ENCODE peak calls at places on chromosomes 6 and 20, in six cellular contexts. One of them, this sample, is unnamed.

GRCh38 chr6:16244869-16245451 is 6.6 kb downstream of the GMPR start:
- DNase-seq in left lung: no peak
- DNase-seq in Calu3: no peak
- DNase-seq in activated B cell treated with CpG ODN at 0.5 μM for 24 hours: no peak
- DNase-seq in lower leg skin: no peak
- DNase-seq in prostate gland: no peak
- DNase-seq in this sample: no peak

GRCh38 chr6:166442131-166442530 is 59.4 kb upstream of the MPC1 start:
- DNase-seq in left lung: no peak
- DNase-seq in Calu3: no peak
- DNase-seq in activated B cell treated with CpG ODN at 0.5 μM for 24 hours: no peak
- DNase-seq in lower leg skin: peak; percentile 73
- DNase-seq in prostate gland: no peak
- DNase-seq in this sample: no peak

GRCh38 chr6:16296061-16296670 is 57.8 kb downstream of the GMPR start:
- DNase-seq in left lung: no peak
- DNase-seq in Calu3: no peak
- DNase-seq in activated B cell treated with CpG ODN at 0.5 μM for 24 hours: no peak
- DNase-seq in lower leg skin: no peak
- DNase-seq in prostate gland: no peak
- DNase-seq in this sample: no peak

GRCh38 chr6:52333840-52334200 is 28.1 kb upstream of the PAQR8 start:
- DNase-seq in left lung: no peak
- DNase-seq in Calu3: no peak
- DNase-seq in activated B cell treated with CpG ODN at 0.5 μM for 24 hours: no peak
- DNase-seq in lower leg skin: peak; percentile 28
- DNase-seq in prostate gland: no peak
- DNase-seq in this sample: no peak

GRCh38 chr6:105015482-105015881 is 58.6 kb downstream of the LIN28B start:
- DNase-seq in left lung: no peak
- DNase-seq in Calu3: no peak
- DNase-seq in activated B cell treated with CpG ODN at 0.5 μM for 24 hours: no peak
- DNase-seq in lower leg skin: no peak
- DNase-seq in prostate gland: no peak
- DNase-seq in this sample: no peak

GRCh38 chr20:45913105-45913504 is 1.1 kb upstream of the PLTP start:
- DNase-seq in left lung: no peak
- DNase-seq in Calu3: no peak
- DNase-seq in activated B cell treated with CpG ODN at 0.5 μM for 24 hours: no peak
- DNase-seq in lower leg skin: no peak
- DNase-seq in prostate gland: no peak
- DNase-seq in this sample: no peak

GRCh38 chr6:24257282-24257681 is 100.6 kb downstream of the DCDC2 start:
- DNase-seq in left lung: no peak
- DNase-seq in Calu3: no peak
- DNase-seq in activated B cell treated with CpG ODN at 0.5 μM for 24 hours: no peak
- DNase-seq in lower leg skin: no peak
- DNase-seq in prostate gland: no peak
- DNase-seq in this sample: no peak

GRCh38 chr6:44311304-44311703 is 1.8 kb downstream of the AARS2 start:
- DNase-seq in left lung: no peak
- DNase-seq in Calu3: no peak
- DNase-seq in activated B cell treated with CpG ODN at 0.5 μM for 24 hours: no peak
- DNase-seq in lower leg skin: no peak
- DNase-seq in prostate gland: no peak
- DNase-seq in this sample: no peak

GRCh38 chr6:122042851-122043250 is 356.6 kb upstream of the HSF2 start:
- DNase-seq in left lung: no peak
- DNase-seq in Calu3: no peak
- DNase-seq in activated B cell treated with CpG ODN at 0.5 μM for 24 hours: no peak
- DNase-seq in lower leg skin: peak; percentile 63
- DNase-seq in prostate gland: no peak
- DNase-seq in this sample: no peak

GRCh38 chr6:39207421-39208232 is 21.6 kb downstream of the KCNK5 start:
- DNase-seq in left lung: no peak
- DNase-seq in Calu3: peak; percentile 65
- DNase-seq in activated B cell treated with CpG ODN at 0.5 μM for 24 hours: no peak
- DNase-seq in lower leg skin: no peak
- DNase-seq in prostate gland: no peak
- DNase-seq in this sample: no peak

GRCh38 chr20:57094171-57094891 is 172.1 kb downstream of the BMP7 start:
- DNase-seq in left lung: no peak
- DNase-seq in Calu3: no peak
- DNase-seq in activated B cell treated with CpG ODN at 0.5 μM for 24 hours: no peak
- DNase-seq in lower leg skin: no peak
- DNase-seq in prostate gland: no peak
- DNase-seq in this sample: no peak

GRCh38 chr20:7226156-7226555 is 458.7 kb downstream of the BMP2 start:
- DNase-seq in left lung: no peak
- DNase-seq in Calu3: no peak
- DNase-seq in activated B cell treated with CpG ODN at 0.5 μM for 24 hours: no peak
- DNase-seq in lower leg skin: no peak
- DNase-seq in prostate gland: no peak
- DNase-seq in this sample: no peak

GRCh38 chr6:40722081-40722480 is 134.9 kb upstream of the LRFN2 start:
- DNase-seq in left lung: no peak
- DNase-seq in Calu3: no peak
- DNase-seq in activated B cell treated with CpG ODN at 0.5 μM for 24 hours: no peak
- DNase-seq in lower leg skin: no peak
- DNase-seq in prostate gland: no peak
- DNase-seq in this sample: no peak

GRCh38 chr6:33410711-33411631 is at the start of gene PHF1:
- DNase-seq in left lung: peak; percentile 90
- DNase-seq in Calu3: no peak
- DNase-seq in activated B cell treated with CpG ODN at 0.5 μM for 24 hours: peak; percentile 86
- DNase-seq in lower leg skin: peak; percentile 94
- DNase-seq in prostate gland: peak; percentile 76
- DNase-seq in this sample: peak; percentile 53

GRCh38 chr6:156866181-156866862 is 89.1 kb downstream of the ARID1B start:
- DNase-seq in left lung: no peak
- DNase-seq in Calu3: no peak
- DNase-seq in activated B cell treated with CpG ODN at 0.5 μM for 24 hours: no peak
- DNase-seq in lower leg skin: no peak
- DNase-seq in prostate gland: peak; percentile 22
- DNase-seq in this sample: no peak

GRCh38 chr6:24513602-24514001 is 18.8 kb downstream of the ALDH5A1 start:
- DNase-seq in left lung: no peak
- DNase-seq in Calu3: no peak
- DNase-seq in activated B cell treated with CpG ODN at 0.5 μM for 24 hours: no peak
- DNase-seq in lower leg skin: no peak
- DNase-seq in prostate gland: no peak
- DNase-seq in this sample: no peak

GRCh38 chr6:156826290-156826955 is 49.2 kb downstream of the ARID1B start:
- DNase-seq in left lung: no peak
- DNase-seq in Calu3: no peak
- DNase-seq in activated B cell treated with CpG ODN at 0.5 μM for 24 hours: no peak
- DNase-seq in lower leg skin: no peak
- DNase-seq in prostate gland: no peak
- DNase-seq in this sample: no peak

GRCh38 chr6:109609737-109610136 is 81.3 kb downstream of the AK9 start:
- DNase-seq in left lung: no peak
- DNase-seq in Calu3: no peak
- DNase-seq in activated B cell treated with CpG ODN at 0.5 μM for 24 hours: no peak
- DNase-seq in lower leg skin: no peak
- DNase-seq in prostate gland: no peak
- DNase-seq in this sample: no peak

GRCh38 chr6:32685603-32686002 is 19.1 kb upstream of the HLA-DQB1 start:
- DNase-seq in left lung: no peak
- DNase-seq in Calu3: no peak
- DNase-seq in activated B cell treated with CpG ODN at 0.5 μM for 24 hours: no peak
- DNase-seq in lower leg skin: no peak
- DNase-seq in prostate gland: no peak
- DNase-seq in this sample: no peak

GRCh38 chr6:93105017-93105416 is 314.3 kb downstream of the EPHA7 start:
- DNase-seq in left lung: no peak
- DNase-seq in Calu3: no peak
- DNase-seq in activated B cell treated with CpG ODN at 0.5 μM for 24 hours: no peak
- DNase-seq in lower leg skin: no peak
- DNase-seq in prostate gland: no peak
- DNase-seq in this sample: no peak

GRCh38 chr6:73969982-73970960 is 274.3 kb downstream of the CD109 start:
- DNase-seq in left lung: no peak
- DNase-seq in Calu3: peak; percentile 20
- DNase-seq in activated B cell treated with CpG ODN at 0.5 μM for 24 hours: no peak
- DNase-seq in lower leg skin: no peak
- DNase-seq in prostate gland: no peak
- DNase-seq in this sample: no peak

GRCh38 chr6:31899215-31899614 is 1.7 kb upstream of the EHMT2 start:
- DNase-seq in left lung: no peak
- DNase-seq in Calu3: no peak
- DNase-seq in activated B cell treated with CpG ODN at 0.5 μM for 24 hours: no peak
- DNase-seq in lower leg skin: no peak
- DNase-seq in prostate gland: no peak
- DNase-seq in this sample: no peak

GRCh38 chr6:46642928-46643751 is 9.5 kb downstream of the CYP39A1 start:
- DNase-seq in left lung: no peak
- DNase-seq in Calu3: no peak
- DNase-seq in activated B cell treated with CpG ODN at 0.5 μM for 24 hours: no peak
- DNase-seq in lower leg skin: no peak
- DNase-seq in prostate gland: no peak
- DNase-seq in this sample: no peak

GRCh38 chr6:141906569-141907080 is 226.1 kb upstream of the GJE1 start:
- DNase-seq in left lung: no peak
- DNase-seq in Calu3: no peak
- DNase-seq in activated B cell treated with CpG ODN at 0.5 μM for 24 hours: no peak
- DNase-seq in lower leg skin: no peak
- DNase-seq in prostate gland: no peak
- DNase-seq in this sample: no peak

DNA sequence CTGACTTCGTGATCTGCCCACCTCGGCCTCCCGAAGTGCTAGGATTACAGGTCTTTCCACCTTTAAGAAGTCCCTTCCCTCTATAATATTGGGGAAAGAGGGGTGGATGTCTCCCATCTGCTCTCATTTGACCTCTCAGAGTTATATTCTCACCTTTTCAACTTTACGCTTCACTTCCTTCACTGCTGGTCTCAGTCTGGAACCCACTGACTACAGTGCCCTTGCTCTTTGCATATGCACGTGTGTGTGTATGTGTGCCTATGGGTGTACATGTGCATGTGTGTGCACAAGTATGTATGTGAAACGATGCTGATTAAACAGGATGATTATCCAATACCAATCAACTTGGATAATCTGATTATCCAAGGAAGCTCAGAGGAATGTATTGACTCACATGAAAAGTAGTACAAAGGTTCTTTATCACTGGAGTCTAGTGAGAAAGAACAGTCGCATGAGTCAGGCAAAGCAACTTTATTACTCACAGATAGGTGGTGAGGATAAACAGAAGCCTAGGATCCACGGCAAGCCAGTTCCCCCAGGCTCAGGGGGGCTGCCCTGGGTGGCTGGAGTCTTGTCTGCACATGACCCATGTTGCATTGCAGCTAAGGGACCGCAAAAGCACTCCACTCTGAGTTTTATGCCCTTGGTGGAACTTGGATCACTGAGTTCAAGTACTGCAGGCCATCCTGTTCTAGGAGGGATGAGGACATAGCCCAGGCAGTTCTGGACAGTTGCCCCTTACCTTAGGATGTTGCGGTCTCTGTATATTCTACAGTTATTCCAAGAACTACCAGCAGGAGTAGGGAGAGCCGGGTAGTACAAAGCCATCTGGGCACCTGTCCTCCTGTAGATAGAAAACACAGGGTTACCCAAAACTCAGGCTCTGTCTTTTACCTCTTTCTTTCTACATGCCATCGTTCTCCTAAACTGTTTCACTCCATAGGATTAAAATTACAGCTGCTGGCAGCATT is 50.9 kb downstream of the SNRNP48 start:
- DNase-seq in left lung: no peak
- DNase-seq in Calu3: peak; percentile 6
- DNase-seq in activated B cell treated with CpG ODN at 0.5 μM for 24 hours: no peak
- DNase-seq in lower leg skin: no peak
- DNase-seq in prostate gland: no peak
- DNase-seq in this sample: no peak
- TF ChIP-seq CTCF in left lung: no peak
- TF ChIP-seq CTCF in Calu3: no peak
- TF ChIP-seq CTCF in activated B cell treated with CpG ODN at 0.5 μM for 24 hours: no peak
- TF ChIP-seq CTCF in lower leg skin: no peak
- TF ChIP-seq CTCF in prostate gland: no peak
- TF ChIP-seq CTCF in this sample: no peak

DNA sequence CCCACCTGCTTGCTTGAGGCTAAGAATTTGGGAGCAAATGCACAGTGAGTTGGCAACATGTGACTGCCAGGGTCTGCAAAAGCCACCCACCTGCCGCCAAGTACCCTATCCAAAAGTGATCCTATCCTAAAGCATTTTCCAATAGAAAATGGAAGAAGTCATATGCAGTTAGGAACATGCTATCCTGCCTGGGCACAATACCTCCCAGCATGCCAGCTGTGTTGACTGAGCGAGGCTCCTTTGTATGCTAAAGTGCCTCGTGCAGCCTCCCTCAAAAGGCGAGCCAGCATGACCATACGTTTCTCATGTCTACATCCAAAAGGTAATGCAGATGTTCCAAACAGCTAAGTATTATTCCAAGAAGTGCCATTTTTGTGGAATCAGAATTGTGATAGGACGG is 52.7 kb downstream of the TRAF3IP2 start:
- DNase-seq in left lung: no peak
- DNase-seq in Calu3: no peak
- DNase-seq in activated B cell treated with CpG ODN at 0.5 μM for 24 hours: no peak
- DNase-seq in lower leg skin: no peak
- DNase-seq in prostate gland: no peak
- DNase-seq in this sample: no peak
- TF ChIP-seq CTCF in left lung: no peak
- TF ChIP-seq CTCF in Calu3: no peak
- TF ChIP-seq CTCF in activated B cell treated with CpG ODN at 0.5 μM for 24 hours: no peak
- TF ChIP-seq CTCF in lower leg skin: no peak
- TF ChIP-seq CTCF in prostate gland: no peak
- TF ChIP-seq CTCF in this sample: no peak

GRCh38 chr6:2524090-2524489 is 226.6 kb downstream of the MYLK4 start:
- DNase-seq in left lung: no peak
- DNase-seq in Calu3: no peak
- DNase-seq in activated B cell treated with CpG ODN at 0.5 μM for 24 hours: no peak
- DNase-seq in lower leg skin: no peak
- DNase-seq in prostate gland: no peak
- DNase-seq in this sample: no peak
- TF ChIP-seq CTCF in left lung: peak; percentile 37
- TF ChIP-seq CTCF in Calu3: no peak
- TF ChIP-seq CTCF in activated B cell treated with CpG ODN at 0.5 μM for 24 hours: no peak
- TF ChIP-seq CTCF in lower leg skin: no peak
- TF ChIP-seq CTCF in prostate gland: no peak
- TF ChIP-seq CTCF in this sample: no peak

DNA sequence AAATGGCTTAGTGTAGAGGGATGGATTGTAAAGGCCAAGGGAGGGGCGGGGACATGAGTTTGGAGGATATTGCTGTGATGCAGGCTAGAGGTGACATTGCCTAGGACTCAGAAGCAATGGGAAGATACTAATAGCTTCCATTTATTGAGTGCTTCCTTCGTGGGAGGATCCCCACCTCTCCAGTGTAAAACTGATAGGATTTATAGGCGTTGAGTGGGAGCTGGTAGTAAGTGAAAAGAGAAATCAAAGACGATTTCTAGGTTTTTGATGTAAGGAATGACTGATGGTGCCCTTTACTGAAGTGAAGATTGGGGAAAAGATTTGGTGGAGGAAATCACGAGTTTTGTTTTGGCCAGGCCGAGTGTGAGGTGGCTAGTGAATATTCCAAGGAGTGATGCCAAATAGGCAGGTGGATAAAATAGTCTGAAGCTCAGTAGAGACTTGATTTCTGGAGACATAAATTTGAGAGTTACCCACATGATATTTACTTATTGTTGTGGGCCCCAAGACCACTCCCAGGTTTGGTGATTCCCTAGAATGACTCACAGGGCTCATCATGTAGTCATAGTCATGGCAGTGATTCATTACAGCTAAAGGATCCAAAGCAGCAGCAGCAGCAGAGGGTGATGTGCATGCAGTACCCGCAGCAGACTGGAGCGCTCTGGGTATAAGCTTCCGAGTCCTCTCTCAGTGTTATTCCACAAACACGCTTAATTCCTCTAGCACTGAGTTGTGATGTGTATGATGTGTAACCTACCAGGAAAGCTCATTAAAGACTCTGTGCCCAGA is 10.2 kb downstream of the RPRD1B start:
- DNase-seq in left lung: no peak
- DNase-seq in Calu3: no peak
- DNase-seq in activated B cell treated with CpG ODN at 0.5 μM for 24 hours: no peak
- DNase-seq in lower leg skin: no peak
- DNase-seq in prostate gland: no peak
- DNase-seq in this sample: no peak
- TF ChIP-seq CTCF in left lung: no peak
- TF ChIP-seq CTCF in Calu3: no peak
- TF ChIP-seq CTCF in activated B cell treated with CpG ODN at 0.5 μM for 24 hours: no peak
- TF ChIP-seq CTCF in lower leg skin: no peak
- TF ChIP-seq CTCF in prostate gland: no peak
- TF ChIP-seq CTCF in this sample: no peak

This sample was measured in progenitor cell of endocrine pancreas.